ENCODE peak calls at places on chromosomes 6 and 20, in five cellular contexts. One of them, this sample, is unnamed.

GRCh38 chr6:110055387-110055735 is 77.2 kb downstream of the GPR6 start:
- DNase-seq in uterus: no peak
- DNase-seq in epithelial cell of esophagus: no peak
- DNase-seq in GM12878: no peak
- DNase-seq in upper lobe of right lung: no peak
- DNase-seq in this sample: no peak

GRCh38 chr20:10077081-10077471 is 42.3 kb downstream of the ANKEF1 start:
- DNase-seq in epithelial cell of esophagus: no peak
- DNase-seq in uterus: no peak
- DNase-seq in upper lobe of right lung: no peak
- DNase-seq in GM12878: no peak
- DNase-seq in this sample: no peak

GRCh38 chr6:13248053-13248452 is 80.3 kb downstream of the TBC1D7 start:
- DNase-seq in GM12878: no peak
- DNase-seq in uterus: no peak
- DNase-seq in upper lobe of right lung: no peak
- DNase-seq in epithelial cell of esophagus: peak
- DNase-seq in this sample: no peak

GRCh38 chr6:85747654-85748053 is 105.0 kb upstream of the SYNCRIP start:
- DNase-seq in GM12878: no peak
- DNase-seq in uterus: no peak
- DNase-seq in epithelial cell of esophagus: peak
- DNase-seq in upper lobe of right lung: no peak
- DNase-seq in this sample: no peak

GRCh38 chr6:158784505-158784904 is 34.7 kb downstream of the EZR start:
- DNase-seq in uterus: no peak
- DNase-seq in epithelial cell of esophagus: peak
- DNase-seq in GM12878: no peak
- DNase-seq in upper lobe of right lung: no peak
- DNase-seq in this sample: no peak

GRCh38 chr6:168499045-168499650 is 58.2 kb downstream of the SMOC2 start:
- DNase-seq in epithelial cell of esophagus: no peak
- DNase-seq in uterus: no peak
- DNase-seq in upper lobe of right lung: no peak
- DNase-seq in GM12878: no peak
- DNase-seq in this sample: no peak

GRCh38 chr6:82045965-82046756 is 201.4 kb downstream of the IBTK start:
- DNase-seq in uterus: no peak
- DNase-seq in upper lobe of right lung: no peak
- DNase-seq in epithelial cell of esophagus: no peak
- DNase-seq in GM12878: no peak
- DNase-seq in this sample: no peak

GRCh38 chr20:24337074-24337473 is 132.4 kb upstream of the SYNDIG1 start:
- DNase-seq in GM12878: no peak
- DNase-seq in uterus: no peak
- DNase-seq in epithelial cell of esophagus: peak
- DNase-seq in upper lobe of right lung: no peak
- DNase-seq in this sample: no peak

GRCh38 chr6:51569594-51569993 is 517.8 kb downstream of the PKHD1 start:
- DNase-seq in epithelial cell of esophagus: peak
- DNase-seq in GM12878: no peak
- DNase-seq in uterus: no peak
- DNase-seq in upper lobe of right lung: no peak
- DNase-seq in this sample: no peak

GRCh38 chr6:51827580-51827979 is 259.8 kb downstream of the PKHD1 start:
- DNase-seq in epithelial cell of esophagus: no peak
- DNase-seq in uterus: no peak
- DNase-seq in GM12878: no peak
- DNase-seq in upper lobe of right lung: no peak
- DNase-seq in this sample: no peak

GRCh38 chr6:16337280-16337975 is 99.0 kb downstream of the GMPR start:
- DNase-seq in upper lobe of right lung: peak
- DNase-seq in epithelial cell of esophagus: peak
- DNase-seq in uterus: peak
- DNase-seq in GM12878: no peak
- DNase-seq in this sample: no peak

GRCh38 chr6:5107332-5107731 is 22.2 kb downstream of the PPP1R3G start:
- DNase-seq in epithelial cell of esophagus: no peak
- DNase-seq in upper lobe of right lung: no peak
- DNase-seq in GM12878: no peak
- DNase-seq in uterus: no peak
- DNase-seq in this sample: no peak

GRCh38 chr6:163354085-163354484 is 60.4 kb upstream of the QKI start:
- DNase-seq in uterus: no peak
- DNase-seq in GM12878: no peak
- DNase-seq in epithelial cell of esophagus: peak
- DNase-seq in upper lobe of right lung: no peak
- DNase-seq in this sample: no peak

GRCh38 chr20:24653306-24653705 is 183.9 kb downstream of the SYNDIG1 start:
- DNase-seq in epithelial cell of esophagus: no peak
- DNase-seq in uterus: no peak
- DNase-seq in upper lobe of right lung: no peak
- DNase-seq in GM12878: no peak
- DNase-seq in this sample: no peak

GRCh38 chr6:30463651-30464618 is 25.4 kb upstream of the HLA-E start:
- DNase-seq in GM12878: peak
- DNase-seq in upper lobe of right lung: peak
- DNase-seq in epithelial cell of esophagus: peak
- DNase-seq in uterus: no peak
- DNase-seq in this sample: peak

GRCh38 chr20:13898012-13898612 is 92.3 kb downstream of the SEL1L2 start:
- DNase-seq in epithelial cell of esophagus: no peak
- DNase-seq in upper lobe of right lung: no peak
- DNase-seq in uterus: no peak
- DNase-seq in GM12878: no peak
- DNase-seq in this sample: no peak

GRCh38 chr6:137266032-137266586 is 46.9 kb upstream of the IFNGR1 start:
- DNase-seq in epithelial cell of esophagus: no peak
- DNase-seq in upper lobe of right lung: no peak
- DNase-seq in GM12878: no peak
- DNase-seq in uterus: no peak
- DNase-seq in this sample: no peak

GRCh38 chr6:89184344-89184743 is 32.8 kb downstream of the GABRR1 start:
- DNase-seq in GM12878: no peak
- DNase-seq in uterus: no peak
- DNase-seq in epithelial cell of esophagus: no peak
- DNase-seq in upper lobe of right lung: no peak
- DNase-seq in this sample: no peak

GRCh38 chr20:35478804-35479472 is 23.5 kb downstream of the CEP250 start:
- DNase-seq in epithelial cell of esophagus: no peak
- DNase-seq in upper lobe of right lung: no peak
- DNase-seq in GM12878: no peak
- DNase-seq in uterus: no peak
- DNase-seq in this sample: no peak

GRCh38 chr6:71194730-71195129 is 93.9 kb upstream of the OGFRL1 start:
- DNase-seq in GM12878: no peak
- DNase-seq in epithelial cell of esophagus: peak
- DNase-seq in upper lobe of right lung: no peak
- DNase-seq in uterus: no peak
- DNase-seq in this sample: no peak

GRCh38 chr20:37348643-37349516 is 2.9 kb downstream of the SRC start:
- DNase-seq in epithelial cell of esophagus: no peak
- DNase-seq in upper lobe of right lung: peak
- DNase-seq in uterus: peak
- DNase-seq in GM12878: no peak
- DNase-seq in this sample: no peak

GRCh38 chr6:25961619-25962367 is 809 bp upstream of the TRIM38 start:
- DNase-seq in epithelial cell of esophagus: no peak
- DNase-seq in upper lobe of right lung: no peak
- DNase-seq in uterus: no peak
- DNase-seq in GM12878: no peak
- DNase-seq in this sample: peak
- H3K4me3 ChIP-seq in epithelial cell of esophagus: peak
- H3K4me3 ChIP-seq in upper lobe of right lung: peak
- H3K4me3 ChIP-seq in uterus: peak
- H3K4me3 ChIP-seq in GM12878: peak
- H3K4me3 ChIP-seq in this sample: peak

GRCh38 chr6:40537446-40537845 is 49.7 kb downstream of the LRFN2 start:
- DNase-seq in epithelial cell of esophagus: no peak
- DNase-seq in GM12878: no peak
- DNase-seq in uterus: no peak
- DNase-seq in upper lobe of right lung: no peak
- DNase-seq in this sample: no peak

GRCh38 chr6:40535105-40535783 is 51.9 kb downstream of the LRFN2 start:
- DNase-seq in uterus: no peak
- DNase-seq in GM12878: no peak
- DNase-seq in upper lobe of right lung: no peak
- DNase-seq in epithelial cell of esophagus: no peak
- DNase-seq in this sample: no peak

GRCh38 chr6:40538556-40538955 is 48.6 kb downstream of the LRFN2 start:
- DNase-seq in epithelial cell of esophagus: no peak
- DNase-seq in uterus: no peak
- DNase-seq in upper lobe of right lung: no peak
- DNase-seq in GM12878: no peak
- DNase-seq in this sample: no peak

GRCh38 chr6:40535784-40536380 is 51.3 kb downstream of the LRFN2 start:
- DNase-seq in upper lobe of right lung: no peak
- DNase-seq in uterus: no peak
- DNase-seq in epithelial cell of esophagus: no peak
- DNase-seq in GM12878: no peak
- DNase-seq in this sample: no peak

DNA sequence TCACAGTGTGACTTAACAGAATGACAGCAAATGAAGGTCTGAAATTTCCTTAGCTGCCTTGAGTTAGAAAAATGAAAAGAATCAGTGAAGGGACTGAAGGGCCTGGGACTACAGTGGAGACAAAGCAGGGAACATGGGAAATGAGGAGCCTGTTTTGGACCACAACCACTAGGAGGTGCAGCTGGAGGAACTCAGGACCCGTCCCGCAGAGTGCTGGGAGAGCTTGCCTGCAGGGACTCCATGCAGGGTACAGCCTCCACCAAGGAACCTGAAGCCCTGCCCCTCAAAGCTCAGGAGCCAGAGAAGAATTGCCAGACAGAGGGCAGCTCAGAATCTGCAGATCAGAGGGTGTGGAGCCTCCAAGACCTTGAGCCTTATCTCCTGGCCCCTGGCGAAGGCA is 50.7 kb downstream of the LRFN2 start:
- DNase-seq in epithelial cell of esophagus: no peak
- DNase-seq in GM12878: no peak
- DNase-seq in upper lobe of right lung: no peak
- DNase-seq in uterus: no peak
- DNase-seq in this sample: no peak
- TF ChIP-seq CTCF in epithelial cell of esophagus: no peak
- TF ChIP-seq CTCF in GM12878: no peak
- TF ChIP-seq CTCF in upper lobe of right lung: no peak
- TF ChIP-seq CTCF in uterus: no peak
- TF ChIP-seq CTCF in this sample: no peak

DNA sequence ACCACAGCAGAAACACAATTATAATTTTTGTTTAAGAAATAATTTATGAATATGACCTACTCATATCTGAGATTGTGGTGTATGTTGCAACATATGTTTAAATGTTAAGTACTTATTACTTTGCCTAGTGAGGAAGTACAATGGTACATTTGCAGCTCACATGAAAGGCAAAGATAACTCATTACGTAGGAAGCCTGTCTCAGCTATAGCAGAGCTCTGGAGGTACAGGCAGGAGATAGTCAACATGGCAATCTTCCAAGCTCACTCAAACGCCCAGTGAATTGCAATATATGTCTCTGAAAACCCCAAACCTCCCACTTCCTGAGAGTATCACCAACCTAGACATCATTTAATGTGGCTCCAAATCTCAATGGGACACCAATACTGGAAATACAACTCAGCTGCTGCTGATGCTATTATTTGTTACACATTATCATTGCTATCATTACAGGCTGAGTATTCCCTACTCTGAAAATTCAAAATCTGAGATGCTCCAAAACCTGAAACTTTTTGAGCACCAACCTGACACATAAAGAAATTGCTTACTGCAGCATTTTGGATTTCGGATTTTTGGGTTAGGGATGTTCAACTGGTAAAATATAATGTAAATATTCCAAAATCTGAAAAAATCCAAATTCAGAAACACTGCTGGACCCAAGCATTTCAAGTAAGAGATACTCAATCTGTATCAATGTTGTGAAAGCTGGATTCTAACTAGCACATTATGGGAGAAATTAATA is 25.1 kb upstream of the GSTA4 start:
- DNase-seq in uterus: no peak
- DNase-seq in upper lobe of right lung: no peak
- DNase-seq in GM12878: no peak
- DNase-seq in epithelial cell of esophagus: no peak
- DNase-seq in this sample: no peak
- H3K4me3 ChIP-seq in uterus: no peak
- H3K4me3 ChIP-seq in upper lobe of right lung: no peak
- H3K4me3 ChIP-seq in GM12878: no peak
- H3K4me3 ChIP-seq in epithelial cell of esophagus: no peak
- H3K4me3 ChIP-seq in this sample: no peak

GRCh38 chr6:40419881-40420705 is 167.1 kb downstream of the LRFN2 start:
- DNase-seq in uterus: no peak
- DNase-seq in GM12878: no peak
- DNase-seq in epithelial cell of esophagus: no peak
- DNase-seq in upper lobe of right lung: no peak
- DNase-seq in this sample: no peak
- TF ChIP-seq CTCF in uterus: no peak
- TF ChIP-seq CTCF in GM12878: no peak
- TF ChIP-seq CTCF in epithelial cell of esophagus: no peak
- TF ChIP-seq CTCF in upper lobe of right lung: no peak
- TF ChIP-seq CTCF in this sample: no peak

DNA sequence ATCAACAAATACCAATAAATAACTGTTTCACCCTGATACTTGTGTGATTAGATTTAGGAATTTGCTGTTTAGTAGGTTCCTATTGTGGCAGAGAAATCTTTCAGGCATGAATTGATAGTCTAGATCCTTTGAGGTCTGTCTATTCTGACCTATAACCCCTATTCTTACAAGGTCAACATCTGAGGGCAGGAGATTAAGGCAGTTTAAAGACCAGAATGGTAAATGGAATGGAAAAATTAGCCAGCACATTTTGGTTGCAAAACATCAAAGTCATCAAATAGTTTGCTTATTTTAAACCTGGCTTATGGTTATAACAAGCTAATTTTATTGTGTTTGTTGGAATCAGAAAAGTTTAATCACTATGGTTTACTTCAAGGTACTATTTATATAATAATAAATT is 78.4 kb downstream of the LIN28B start:
- DNase-seq in upper lobe of right lung: no peak
- DNase-seq in GM12878: no peak
- DNase-seq in uterus: no peak
- DNase-seq in epithelial cell of esophagus: no peak
- DNase-seq in this sample: no peak
- H3K4me3 ChIP-seq in upper lobe of right lung: no peak
- H3K4me3 ChIP-seq in GM12878: no peak
- H3K4me3 ChIP-seq in uterus: no peak
- H3K4me3 ChIP-seq in epithelial cell of esophagus: no peak
- H3K4me3 ChIP-seq in this sample: no peak

GRCh38 chr6:1663511-1663910 is 53.8 kb downstream of the FOXC1 start:
- DNase-seq in epithelial cell of esophagus: no peak
- DNase-seq in GM12878: no peak
- DNase-seq in uterus: no peak
- DNase-seq in upper lobe of right lung: no peak
- DNase-seq in this sample: no peak
- TF ChIP-seq CTCF in epithelial cell of esophagus: no peak
- TF ChIP-seq CTCF in GM12878: no peak
- TF ChIP-seq CTCF in uterus: no peak
- TF ChIP-seq CTCF in upper lobe of right lung: no peak
- TF ChIP-seq CTCF in this sample: no peak